ENCODE peak calls at places on chromosomes 1 and 21, in four cellular contexts. F is adipocyte; W is esophagus squamous epithelium; R is CD8-positive, alpha-beta T cell. D is an unnamed sample.
A peak's percentile ranks its signal among the peaks of the same experiment; 100 is the strongest.

GRCh38 chr1:186617860-186618780 is 62.1 kb downstream of the PTGS2 start:
- DNase-seq in F (peak; percentile 60), W (no peak), R (peak; percentile 55), D (no peak)

GRCh38 chr1:154866995-154867795 is 2.9 kb downstream of the KCNN3 start:
- DNase-seq in F (peak; percentile 72), W (no peak), R (no peak), D (peak; percentile 75)

GRCh38 chr1:65751961-65752360 is 40.7 kb upstream of the PDE4B start:
- DNase-seq in F (no peak), W (no peak), R (no peak), D (no peak)

GRCh38 chr1:33382651-33383415 is 48.1 kb downstream of the PHC2 start:
- DNase-seq in F (no peak), W (no peak), R (no peak), D (no peak)

GRCh38 chr21:45164124-45164511 is 89.7 kb downstream of the ADARB1 start:
- DNase-seq in F (no peak), W (no peak), R (no peak), D (no peak)

GRCh38 chr1:165414620-165415019 is 30.3 kb downstream of the RXRG start:
- DNase-seq in F (no peak), W (no peak), R (no peak), D (no peak)

GRCh38 chr1:228836954-228837481 is 101.7 kb downstream of the RHOU start:
- DNase-seq in F (no peak), W (no peak), R (peak; percentile 7), D (no peak)

GRCh38 chr21:44006017-44006624 is 6.0 kb upstream of the TRAPPC10 start:
- DNase-seq in F (peak; percentile 90), W (no peak), R (no peak), D (no peak)

GRCh38 chr1:24929091-24929875 is 793 bp downstream of the RUNX3 start:
- DNase-seq in F (no peak), W (no peak), R (peak; percentile 79), D (no peak)

GRCh38 chr1:193562121-193562520 is 375.7 kb upstream of the B3GALT2 start:
- DNase-seq in F (no peak), W (no peak), R (no peak), D (no peak)

GRCh38 chr1:189787201-189787600 is 690.5 kb downstream of the BRINP3 start:
- DNase-seq in F (no peak), W (no peak), R (no peak), D (no peak)

GRCh38 chr1:159877695-159878444 is 15.4 kb upstream of the VSIG8 start:
- DNase-seq in F (no peak), W (no peak), R (no peak), D (no peak)

GRCh38 chr1:19062258-19063029 is 106.0 kb upstream of the IFFO2 start:
- DNase-seq in F (no peak), W (no peak), R (no peak), D (no peak)

GRCh38 chr1:69982992-69983391 is 222.4 kb downstream of the LRRC40 start:
- DNase-seq in F (peak; percentile 63), W (no peak), R (no peak), D (no peak)

GRCh38 chr1:228367798-228368791 is 38.5 kb downstream of the TRIM11 start:
- DNase-seq in F (no peak), W (no peak), R (no peak), D (peak; percentile 74)

GRCh38 chr1:153735090-153735420 is 7.2 kb downstream of the INTS3 start:
- DNase-seq in F (no peak), W (no peak), R (no peak), D (no peak)

GRCh38 chr1:159009287-159009686 is 420 bp upstream of the IFI16 start:
- DNase-seq in F (no peak), W (no peak), R (no peak), D (no peak)

GRCh38 chr1:93689521-93690223 is 8.0 kb upstream of the BCAR3 start:
- DNase-seq in F (no peak), W (no peak), R (no peak), D (no peak)

GRCh38 chr1:46747683-46748288 is 28.9 kb upstream of the EFCAB14 start:
- DNase-seq in F (peak; percentile 67), W (no peak), R (no peak), D (no peak)

GRCh38 chr1:101182627-101183387 is 54.0 kb upstream of the S1PR1 start:
- DNase-seq in F (no peak), W (no peak), R (no peak), D (no peak)

GRCh38 chr1:9253706-9254105 is 19.1 kb downstream of the H6PD start:
- DNase-seq in F (peak; percentile 33), W (no peak), R (no peak), D (no peak)

GRCh38 chr1:219247441-219247840 is 73.8 kb downstream of the LYPLAL1 start:
- DNase-seq in F (peak; percentile 6), W (no peak), R (no peak), D (no peak)

GRCh38 chr1:156515956-156516355 is 15.4 kb upstream of the MEF2D start:
- DNase-seq in F (no peak), W (no peak), R (no peak), D (no peak)

GRCh38 chr1:37478890-37479254 is 4.5 kb downstream of the ZC3H12A start:
- DNase-seq in F (no peak), W (no peak), R (peak; percentile 71), D (no peak)

GRCh38 chr1:98490099-98490498 is 171.4 kb upstream of the SNX7 start:
- DNase-seq in F (no peak), W (no peak), R (no peak), D (no peak)

GRCh38 chr1:205963352-205963751 is 20.1 kb upstream of the SLC26A9 start:
- DNase-seq in F (no peak), W (no peak), R (no peak), D (peak; percentile 9)

GRCh38 chr1:11248169-11248568 is 14.2 kb downstream of the MTOR start:
- DNase-seq in F (no peak), W (no peak), R (no peak), D (no peak)

GRCh38 chr1:201023517-201023902 is at the start of gene KIF21B:
- DNase-seq in F (peak; percentile 62), W (peak; percentile 17), R (peak; percentile 95), D (peak; percentile 94)

GRCh38 chr1:21585037-21585436 is 75.8 kb downstream of the ALPL start:
- DNase-seq in F (no peak), W (no peak), R (no peak), D (no peak)

GRCh38 chr21:37220433-37220980 is 46.6 kb downstream of the VPS26C start:
- DNase-seq in F (peak; percentile 63), W (no peak), R (no peak), D (no peak)

GRCh38 chr1:33637846-33638440 is 165.5 kb downstream of the ZSCAN20 start:
- DNase-seq in F (no peak), W (no peak), R (no peak), D (no peak)

GRCh38 chr1:233293556-233294446 is 1.7 kb downstream of the PCNX2 start:
- DNase-seq in F (peak; percentile 21), W (no peak), R (no peak), D (no peak)

GRCh38 chr1:212030936-212031528 is 4.3 kb downstream of the INTS7 start:
- DNase-seq in F (peak; percentile 87), W (no peak), R (no peak), D (no peak)

GRCh38 chr1:212035835-212036605 is 472 bp downstream of the DTL start:
- DNase-seq in F (no peak), W (no peak), R (no peak), D (no peak)

GRCh38 chr1:212037900-212038299 is 2.4 kb downstream of the DTL start:
- DNase-seq in F (no peak), W (no peak), R (no peak), D (no peak)

GRCh38 chr1:212035123-212035834 is at the start of the genes DTL and INTS7:
- DNase-seq in F (peak; percentile 100), W (peak; percentile 94), R (peak; percentile 98), D (peak; percentile 100)

DNA sequence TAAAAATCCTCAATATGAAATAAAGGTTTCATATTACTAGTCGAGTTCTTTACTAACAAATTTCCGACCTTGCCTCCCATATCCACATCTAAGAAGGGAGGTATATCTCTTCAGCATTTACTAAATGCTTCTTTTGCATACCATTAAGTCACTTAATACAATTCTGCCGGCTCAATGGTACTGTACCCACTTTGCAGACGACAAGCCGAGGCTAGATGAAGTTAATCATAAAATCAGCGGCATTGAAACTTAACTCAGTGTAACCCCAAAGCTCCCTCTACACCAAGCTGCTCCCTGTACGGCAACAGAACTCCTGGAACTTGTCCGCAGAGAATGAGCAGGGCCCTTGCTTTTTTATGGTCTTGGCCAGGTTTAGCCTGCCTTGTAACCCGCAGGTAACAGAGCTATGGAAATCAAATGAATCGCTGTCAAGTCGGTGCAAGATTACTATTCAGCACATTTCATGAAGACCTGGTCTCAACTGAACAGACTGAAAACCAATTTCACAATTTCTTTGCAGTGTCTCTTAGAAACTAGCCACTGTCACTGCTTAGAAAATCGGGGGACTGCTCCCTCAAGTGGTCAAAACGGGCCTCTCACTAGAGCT is 738 bp downstream of the INTS7 start:
- DNase-seq in F (peak; percentile 45), W (no peak), R (no peak), D (no peak)
- H3K4me1 ChIP-seq in F (peaks cover 25% of the 10 kb centered on the region), W (peaks cover 65% of the 10 kb centered on the region), R (peaks cover 19% of the 10 kb centered on the region), D (peaks cover 7% of the 10 kb centered on the region)

DNA sequence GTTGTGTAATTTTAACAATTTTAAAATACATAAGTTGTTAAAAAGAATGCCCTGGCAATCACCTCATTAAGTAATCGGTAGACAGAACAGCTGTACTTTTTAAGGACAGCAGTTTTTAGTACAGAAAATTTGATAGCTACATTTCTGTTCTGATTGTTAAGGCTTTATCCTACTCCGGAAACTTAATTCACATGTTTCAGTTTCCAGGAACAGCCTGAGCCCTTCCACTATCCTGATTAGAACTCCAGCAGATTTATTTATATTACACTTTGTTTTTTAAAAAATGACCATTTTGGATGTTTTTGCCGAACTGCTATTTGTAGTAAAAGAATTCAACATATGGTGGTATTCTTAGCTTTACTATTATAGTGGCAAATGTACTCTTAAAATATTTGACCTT is 8.8 kb downstream of the PRRC2C start:
- DNase-seq in F (no peak), W (no peak), R (no peak), D (no peak)
- H3K4me1 ChIP-seq in F (peaks cover 34% of the 10 kb centered on the region), W (peaks cover 94% of the 10 kb centered on the region), R (peaks cover 82% of the 10 kb centered on the region), D (peaks cover 6% of the 10 kb centered on the region)

GRCh38 chr1:224234017-224234416 is 51.0 kb downstream of the DEGS1 start:
- DNase-seq in F (no peak), W (no peak), R (no peak), D (no peak)
- H3K4me1 ChIP-seq in F (no peaks in the 10 kb centered on the region), W (no peaks in the 10 kb centered on the region), R (no peaks in the 10 kb centered on the region), D (no peaks in the 10 kb centered on the region)

DNA sequence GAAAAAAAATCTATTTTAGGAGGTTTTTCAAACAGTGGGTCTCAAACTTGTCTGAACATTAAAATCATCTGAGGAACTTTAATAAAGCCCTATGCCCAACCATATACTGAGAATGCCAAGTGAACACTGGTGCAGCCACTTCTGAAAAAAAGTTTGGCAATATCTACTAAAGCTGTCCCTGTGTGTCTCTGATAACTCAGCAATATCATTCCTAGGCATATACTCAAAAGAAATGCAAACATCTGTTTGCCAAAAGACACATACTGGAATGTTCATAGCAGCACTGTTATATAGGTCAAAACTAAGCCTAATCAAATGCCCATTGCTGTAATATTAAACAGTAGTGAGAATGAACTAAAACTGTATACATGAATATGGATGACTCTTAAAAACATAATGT is 74.2 kb upstream of the RGS4 start:
- DNase-seq in F (peak; percentile 59), W (no peak), R (no peak), D (no peak)
- H3K4me1 ChIP-seq in F (peaks cover 63% of the 10 kb centered on the region), W (no peaks in the 10 kb centered on the region), R (no peaks in the 10 kb centered on the region), D (no peaks in the 10 kb centered on the region)